ENCODE peak calls at places on chromosome 1, in eight cellular contexts. U is ELF-1; A is right cardiac atrium; R is M059J; T is activated CD8-positive, alpha-beta memory T cell treated with anti-CD3 and anti-CD28 coated beads, Interleukin-2, amount 10 ng/mL, durations not matched to agents 7 days and 5 days; S is cardiac muscle cell; L is activated naive CD4-positive, alpha-beta T cell treated with anti-CD3 and anti-CD28 coated beads, Interleukin-2, amount 10 ng/mL, durations not matched to agents 7 days and 5 days; K is mucosa of gallbladder. N is an unnamed sample.

GRCh38 chr1:207983044-207983443 is 72.1 kb upstream of the CD34 start:
- DNase-seq in U (no peak), A (no peak), R (no peak), T (no peak), S (no peak), L (no peak), K (peak; percentile 57), N (no peak)

GRCh38 chr1:165454211-165454610 is 9.3 kb upstream of the RXRG start:
- DNase-seq in U (no peak), A (no peak), R (no peak), T (no peak), S (no peak), L (no peak), K (no peak), N (no peak)

GRCh38 chr1:228166170-228166936 is 749 bp downstream of the IBA57 start:
- DNase-seq in U (peak; percentile 64), A (no peak), R (peak; percentile 88), T (peak; percentile 80), S (peak; percentile 57), L (peak; percentile 75), K (peak; percentile 76), N (peak; percentile 36)

GRCh38 chr1:160778976-160779375 is 17.0 kb upstream of the LY9 start:
- DNase-seq in U (no peak), A (no peak), R (no peak), T (no peak), S (no peak), L (no peak), K (no peak), N (no peak)

GRCh38 chr1:12244585-12244984 is 14.8 kb downstream of the VPS13D start:
- DNase-seq in U (no peak), A (no peak), R (no peak), T (no peak), S (no peak), L (no peak), K (no peak), N (no peak)

GRCh38 chr1:166432655-166433054 is 265.9 kb upstream of the FAM78B start:
- DNase-seq in U (no peak), A (no peak), R (no peak), T (no peak), S (no peak), L (no peak), K (no peak), N (no peak)

GRCh38 chr1:156760092-156760795 is 7.1 kb upstream of the PRCC start:
- DNase-seq in U (peak; percentile 28), A (no peak), R (no peak), T (no peak), S (no peak), L (no peak), K (no peak), N (no peak)

GRCh38 chr1:75615664-75616435 is 4.9 kb upstream of the SLC44A5 start:
- DNase-seq in U (peak; percentile 33), A (peak; percentile 70), R (peak; percentile 14), T (no peak), S (peak; percentile 51), L (peak; percentile 34), K (peak; percentile 16), N (no peak)

GRCh38 chr1:228060458-228061190 is 21.9 kb upstream of the ARF1 start:
- DNase-seq in U (peak; percentile 44), A (peak; percentile 37), R (no peak), T (no peak), S (peak; percentile 15), L (peak; percentile 24), K (no peak), N (no peak)

GRCh38 chr1:229621663-229622062 is 4.3 kb downstream of the TAF5L start:
- DNase-seq in U (no peak), A (no peak), R (no peak), T (no peak), S (no peak), L (no peak), K (no peak), N (no peak)

GRCh38 chr1:204424621-204425020 is 13.0 kb upstream of the PPP1R15B start:
- DNase-seq in U (no peak), A (no peak), R (no peak), T (no peak), S (no peak), L (no peak), K (no peak), N (no peak)

GRCh38 chr1:184050631-184051030 is 899 bp upstream of the TSEN15 start:
- DNase-seq in U (peak; percentile 15), A (no peak), R (no peak), T (no peak), S (peak; percentile 37), L (no peak), K (no peak), N (no peak)

GRCh38 chr1:3590145-3590768 is 21.1 kb downstream of the MEGF6 start:
- DNase-seq in U (no peak), A (peak; percentile 77), R (no peak), T (no peak), S (peak; percentile 43), L (no peak), K (no peak), N (no peak)

N was measured in HS-5.